ENCODE peak calls at places on chromosomes 12 and 14, in seven cellular contexts. P is neural crest cell; Z is GM04504; U is activated T-helper 1 cell treated with anti-CD3 and anti-CD28 coated beads, Interleukin-2, amount 50 U/mL, for 16 hours; V is stimulated activated CD4-positive, alpha-beta T cell treated with anti-CD3 and anti-CD28 coated beads, TNF-alpha, amount 100 ng/mL, for 4 hours; C is H4; X is NCI-H1417. S is an unnamed sample.

GRCh38 chr12:27549801-27550652 is 26.0 kb downstream of the PPFIBP1 start:
- DNase-seq in V (no peak), U (no peak), X (peak; percentile 42), C (peak; percentile 92), Z (peak; percentile 97), P (no peak), S (peak; percentile 90)

GRCh38 chr14:74667758-74668157 is 45.1 kb downstream of the AREL1 start:
- DNase-seq in X (no peak), Z (no peak), U (no peak), P (no peak), V (no peak), C (no peak), S (no peak)

GRCh38 chr12:54003625-54004024 is 3.7 kb downstream of the HOXC9 start:
- DNase-seq in X (no peak), C (no peak), U (no peak), V (no peak), Z (no peak), P (no peak), S (no peak)

GRCh38 chr14:56118611-56119181 is 485 bp downstream of the PELI2 start:
- DNase-seq in V (peak; percentile 8), X (no peak), Z (no peak), C (no peak), U (no peak), P (no peak), S (no peak)

GRCh38 chr14:99909500-99910064 is 116.4 kb downstream of the EML1 start:
- DNase-seq in U (no peak), C (no peak), Z (no peak), P (no peak), X (no peak), V (no peak), S (no peak)

GRCh38 chr12:84128117-84128991 is 784.2 kb downstream of the SLC6A15 start:
- DNase-seq in V (no peak), Z (no peak), C (no peak), U (no peak), P (no peak), X (no peak), S (no peak)

GRCh38 chr12:83784298-83784890 is 1097.7 kb downstream of the TMTC2 start:
- DNase-seq in C (no peak), V (no peak), U (no peak), P (no peak), Z (no peak), X (no peak), S (no peak)

GRCh38 chr14:102942069-102942468 is 19.6 kb downstream of the AMN start:
- DNase-seq in C (no peak), U (no peak), Z (no peak), P (no peak), X (no peak), V (no peak), S (no peak)

GRCh38 chr14:88611878-88612277 is 49.0 kb downstream of the ZC3H14 start:
- DNase-seq in C (no peak), Z (no peak), U (no peak), X (no peak), V (no peak), P (no peak), S (no peak)

GRCh38 chr14:37147310-37147875 is 25.0 kb downstream of the SLC25A21 start:
- DNase-seq in P (no peak), Z (no peak), U (no peak), V (no peak), C (peak; percentile 31), X (no peak), S (peak; percentile 87)

GRCh38 chr12:22625671-22626251 is 790 bp downstream of the ETNK1 start:
- DNase-seq in X (peak; percentile 83), V (peak; percentile 5), U (no peak), Z (no peak), P (peak; percentile 40), C (peak; percentile 18), S (peak; percentile 10)

GRCh38 chr12:92558806-92559205 is 144.0 kb upstream of the PLEKHG7 start:
- DNase-seq in Z (no peak), P (no peak), V (no peak), U (no peak), X (no peak), C (no peak), S (no peak)

GRCh38 chr12:80068173-80068572 is 31.2 kb upstream of the OTOGL start:
- DNase-seq in P (no peak), Z (no peak), X (no peak), U (no peak), C (no peak), V (no peak), S (no peak)

GRCh38 chr12:132570635-132571034 is 39.7 kb downstream of the LRCOL1 start:
- DNase-seq in V (no peak), C (no peak), Z (no peak), X (no peak), P (no peak), U (no peak), S (no peak)

GRCh38 chr12:53062977-53063707 is 13.3 kb downstream of the TNS2 start:
- DNase-seq in V (no peak), C (no peak), Z (no peak), X (no peak), U (no peak), P (no peak), S (no peak)

S was measured in MV-4-11.